ENCODE peak calls at places on chromosomes 1 and 21, in four cellular contexts. Z is upper lobe of right lung; K is heart left ventricle; I is CD4-positive, alpha-beta memory T cell. A is an unnamed sample. For H3K4me1, the result is how much of the 10 kb centered on the place peaks cover.

GRCh38 chr1:46199233-46199749 is 1.1 kb upstream of the POMGNT1 start:
- DNase-seq in I (no peak), K (no peak), Z (no peak), A (no peak)

GRCh38 chr1:25609921-25610320 is 6.7 kb upstream of the MAN1C1 start:
- DNase-seq in I (no peak), Z (no peak), K (no peak), A (no peak)

GRCh38 chr21:38621132-38621531 is 122.9 kb upstream of the ERG start:
- DNase-seq in K (no peak), Z (no peak), I (no peak), A (no peak)

GRCh38 chr1:245031041-245031440 is 123.7 kb upstream of the KIF26B start:
- DNase-seq in I (no peak), Z (no peak), K (no peak), A (no peak)

GRCh38 chr1:206135248-206135647 is 18.1 kb upstream of the AVPR1B start:
- DNase-seq in K (no peak), I (no peak), Z (no peak), A (no peak)

GRCh38 chr1:99469641-99470040 is 176.3 kb upstream of the PALMD start:
- DNase-seq in Z (no peak), K (no peak), I (no peak), A (no peak)

GRCh38 chr1:44924835-44925464 is 61.4 kb downstream of the EIF2B3 start:
- DNase-seq in I (no peak), Z (no peak), K (no peak), A (peak)

GRCh38 chr1:7648761-7649384 is 122.2 kb upstream of the VAMP3 start:
- DNase-seq in I (no peak), Z (peak), K (no peak), A (no peak)

GRCh38 chr21:33688343-33688742 is 46.0 kb downstream of the ITSN1 start:
- DNase-seq in I (no peak), Z (no peak), K (no peak), A (no peak)

GRCh38 chr1:2642131-2642559 is 9.3 kb upstream of the MMEL1 start:
- DNase-seq in K (no peak), I (no peak), Z (peak), A (no peak)

GRCh38 chr1:217133958-217134856 is 411.0 kb upstream of the ESRRG start:
- DNase-seq in Z (no peak), K (no peak), I (no peak), A (peak)

GRCh38 chr1:197181982-197182381 is 35.5 kb upstream of the ASPM start:
- DNase-seq in K (no peak), Z (no peak), I (no peak), A (no peak)

GRCh38 chr1:182643699-182644098 is 39.5 kb upstream of the RGS16 start:
- DNase-seq in I (no peak), Z (no peak), K (no peak), A (no peak)

GRCh38 chr1:29579821-29580425 is 343.6 kb downstream of the PTPRU start:
- DNase-seq in Z (no peak), I (no peak), K (no peak), A (peak)

DNA sequence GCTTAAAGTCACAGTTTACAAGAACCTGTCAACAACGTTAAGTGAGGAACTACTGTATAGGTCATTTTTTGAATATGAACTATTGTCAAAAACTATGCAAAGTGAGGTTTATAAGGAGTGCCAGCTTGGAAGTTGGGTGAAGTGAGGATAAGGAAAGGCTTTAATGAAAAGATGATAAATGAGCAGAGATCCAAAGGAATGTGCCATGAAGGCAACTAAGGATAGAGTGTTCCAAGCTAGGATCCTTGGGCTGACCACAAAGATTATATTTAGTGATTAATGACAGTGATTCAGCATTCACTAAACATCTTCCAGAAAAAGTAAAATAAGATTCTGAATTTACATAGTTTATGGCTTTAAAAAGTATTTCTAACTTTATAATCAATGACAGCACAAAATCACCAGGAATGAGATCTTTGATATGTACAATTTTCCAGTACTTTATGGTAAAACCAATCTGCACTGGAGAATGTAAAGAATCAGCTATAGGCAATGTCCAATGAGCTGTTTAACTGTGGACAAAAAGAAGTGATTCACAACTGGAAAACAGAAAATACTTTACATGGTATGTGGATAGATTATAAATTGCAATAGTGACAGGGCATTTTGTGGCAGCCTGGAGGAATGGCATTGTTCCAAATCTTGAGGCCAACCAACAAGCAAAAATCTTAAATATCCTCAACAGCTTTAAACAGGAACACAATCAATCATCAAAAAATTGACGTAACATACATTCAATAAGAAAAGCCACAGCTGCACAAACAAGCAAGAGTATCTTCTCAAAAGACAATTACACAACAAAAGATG is 91.2 kb upstream of the KCTD3 start:
- DNase-seq in I (no peak), Z (no peak), K (no peak), A (no peak)
- H3K4me1 ChIP-seq in I (under half), Z (under half), K (under half), A (under half)

GRCh38 chr1:40047769-40048168 is 7.2 kb downstream of the CAP1 start:
- DNase-seq in Z (no peak), K (no peak), I (no peak), A (no peak)
- H3K27ac ChIP-seq in Z (no peak), K (no peak), I (peak), A (no peak)

GRCh38 chr1:31370021-31370420 is 2.9 kb downstream of the FABP3 start:
- DNase-seq in I (no peak), K (no peak), Z (no peak), A (peak)
- H3K4me3 ChIP-seq in I (no peak), K (peak), Z (no peak), A (no peak)

GRCh38 chr1:232901255-232901654 is 49.2 kb upstream of the NTPCR start:
- DNase-seq in Z (no peak), K (no peak), I (no peak), A (peak)
- H3K4me1 ChIP-seq in Z (under half), K (under half), I (under half), A (under half)

GRCh38 chr1:165841582-165842362 is 14.4 kb downstream of the UCK2 start:
- DNase-seq in K (no peak), Z (no peak), I (no peak), A (peak)

GRCh38 chr1:165844114-165844798 is 16.8 kb downstream of the UCK2 start:
- DNase-seq in Z (no peak), K (no peak), I (no peak), A (no peak)

GRCh38 chr1:165840419-165840818 is 13.0 kb downstream of the UCK2 start:
- DNase-seq in I (no peak), Z (no peak), K (no peak), A (no peak)

GRCh38 chr1:165843304-165843703 is 15.9 kb downstream of the UCK2 start:
- DNase-seq in K (no peak), Z (no peak), I (no peak), A (no peak)

GRCh38 chr1:165842363-165843129 is 15.1 kb downstream of the UCK2 start:
- DNase-seq in Z (no peak), I (peak), K (no peak), A (peak)
- H3K27ac ChIP-seq in Z (no peak), I (no peak), K (no peak), A (no peak)

DNA sequence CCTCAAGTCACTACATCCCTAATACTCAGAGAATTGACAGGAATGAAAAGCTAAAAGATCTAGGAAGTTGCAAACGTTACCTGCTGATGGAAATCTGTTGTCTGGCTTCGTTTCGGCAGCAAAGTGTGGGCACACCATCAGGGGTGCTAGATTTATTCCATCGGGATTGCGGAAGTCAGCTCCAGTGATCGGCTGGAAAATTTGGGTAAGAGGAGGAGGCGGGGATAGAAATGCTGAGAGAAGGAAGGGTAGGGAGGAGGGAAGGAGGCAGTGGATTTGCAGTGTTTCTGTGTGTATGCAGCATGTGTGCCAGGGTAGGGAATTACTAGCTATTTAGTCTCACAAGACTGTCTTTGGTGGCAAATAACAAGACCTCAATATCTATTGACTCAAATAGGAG is at the start of gene CTSK:
- DNase-seq in I (no peak), K (peak), Z (no peak), A (peak)
- H3K4me3 ChIP-seq in I (no peak), K (peak), Z (peak), A (no peak)

DNA sequence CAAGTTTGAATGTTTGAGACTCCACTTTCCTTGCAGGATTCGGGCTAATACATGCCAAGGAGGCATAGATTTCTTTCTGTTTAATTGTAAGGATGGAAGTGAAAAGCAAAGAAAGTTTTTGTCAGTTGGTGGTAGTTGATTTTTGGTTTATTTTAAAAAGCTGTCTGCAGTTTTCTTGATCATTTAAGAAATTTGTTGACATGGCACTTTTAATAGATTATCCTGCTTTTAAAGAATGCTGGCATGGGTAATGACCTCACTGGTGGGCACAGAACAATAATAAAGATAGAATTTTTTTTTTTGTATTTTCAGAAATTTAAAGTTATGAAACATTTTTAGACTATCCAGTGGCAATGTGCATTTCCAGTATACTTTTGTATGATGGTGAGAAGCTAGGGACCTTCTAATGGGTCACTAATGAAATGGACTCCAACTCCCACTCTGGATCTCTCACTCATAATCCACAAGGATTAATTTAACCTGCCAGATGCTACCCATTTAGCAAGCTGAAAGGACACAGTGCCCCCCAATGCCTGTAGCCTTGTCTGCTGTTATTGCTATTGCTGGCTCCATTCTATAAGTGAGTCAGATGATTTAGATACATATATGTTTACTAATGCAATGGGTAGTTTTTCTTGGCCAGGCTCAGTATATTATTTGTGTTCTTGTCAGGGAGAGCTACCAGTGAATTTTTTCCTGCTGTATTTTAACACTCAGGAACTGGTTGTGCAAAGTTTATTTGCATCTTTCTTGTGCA is 190.2 kb upstream of the SGIP1 start:
- DNase-seq in K (no peak), I (no peak), Z (no peak), A (no peak)
- H3K4me1 ChIP-seq in K (under half), I (half or more), Z (under half), A (under half)

GRCh38 chr1:64121766-64122385 is 81.5 kb upstream of the UBE2U start:
- DNase-seq in I (no peak), K (no peak), Z (no peak), A (no peak)
- H3K27ac ChIP-seq in I (no peak), K (no peak), Z (no peak), A (no peak)

A was measured in cardiac muscle cell.